ENCODE peak calls at places on chromosomes 3 and 15, in six cellular contexts. S, E, C, P, A and W are unnamed samples.

GRCh38 chr15:99704444-99704838 is 28.8 kb downstream of the LYSMD4 start:
- DNase-seq in S (peak; percentile 39), C (no peak), P (no peak), E (no peak), A (peak; percentile 76), W (no peak)

GRCh38 chr3:43286115-43286885 is at the start of gene SNRK:
- DNase-seq in P (peak; percentile 30), A (peak; percentile 90), C (peak; percentile 93), S (peak; percentile 94), E (peak; percentile 87), W (peak; percentile 68)

GRCh38 chr3:149717391-149718056 is 34.8 kb downstream of the COMMD2 start:
- DNase-seq in S (peak; percentile 46), P (no peak), C (peak; percentile 79), A (peak; percentile 53), E (no peak), W (peak; percentile 32)

GRCh38 chr15:77144028-77144427 is 73.1 kb upstream of the TSPAN3 start:
- DNase-seq in S (no peak), P (no peak), C (no peak), A (no peak), E (no peak), W (no peak)

GRCh38 chr15:53693729-53694533 is 65.5 kb downstream of the WDR72 start:
- DNase-seq in A (peak; percentile 33), S (no peak), P (no peak), E (no peak), C (peak; percentile 77), W (no peak)

GRCh38 chr3:4688411-4688810 is 195.3 kb downstream of the ITPR1 start:
- DNase-seq in S (no peak), A (peak; percentile 46), E (no peak), P (no peak), C (no peak), W (no peak)

GRCh38 chr3:50370594-50370993 is 11.3 kb upstream of the TMEM115 start:
- DNase-seq in C (no peak), P (no peak), S (no peak), E (no peak), A (no peak), W (no peak)

GRCh38 chr3:183098538-183099025 is 714 bp downstream of the MCCC1 start:
- DNase-seq in E (no peak), C (no peak), P (no peak), A (no peak), S (no peak), W (no peak)

DNA sequence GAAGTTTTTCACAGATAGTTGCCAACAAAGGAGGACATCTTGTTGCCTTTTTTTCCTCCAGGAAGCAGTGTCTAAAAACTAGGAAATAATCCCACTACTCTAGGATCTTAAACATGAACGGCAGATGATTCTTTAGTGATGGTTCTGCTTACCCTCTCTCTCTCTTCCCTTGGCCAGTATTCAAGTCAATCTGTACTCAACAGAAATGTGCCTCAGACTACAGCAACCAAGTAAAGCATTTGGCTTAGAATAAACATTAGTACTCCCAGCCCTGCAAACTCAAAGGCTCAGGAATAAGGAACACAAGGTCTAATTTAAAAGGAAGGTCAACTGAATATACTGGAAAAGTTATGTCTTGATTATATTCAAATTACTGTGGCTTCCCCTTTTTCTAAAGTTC is 8.7 kb downstream of the NPTN start:
- DNase-seq in P (no peak), A (no peak), S (no peak), E (no peak), C (no peak), W (no peak)
- H3K4me1 ChIP-seq in P (peaks cover 12% of the 10 kb centered on the region), A (peaks cover 3% of the 10 kb centered on the region), S (peaks cover 83% of the 10 kb centered on the region), E (peaks cover 2% of the 10 kb centered on the region), C (peaks cover 100% of the 10 kb centered on the region), W (peaks cover 83% of the 10 kb centered on the region)

GRCh38 chr15:75712668-75713337 is at the start of gene CSPG4:
- DNase-seq in A (no peak), C (peak; percentile 95), P (no peak), E (no peak), S (peak; percentile 77), W (no peak)
- TF ChIP-seq POLR2A in A (peak; percentile 14), C (peak; percentile 98), P (no peak), E (no peak), S (peak; percentile 77), W (peak; percentile 82)

GRCh38 chr15:73389539-73389938 is 20.8 kb upstream of the HCN4 start:
- DNase-seq in S (no peak), A (no peak), P (no peak), C (no peak), E (no peak), W (no peak)
- H3K27ac ChIP-seq in S (no peak overlapping the region), A (no peak overlapping the region), P (no peak overlapping the region), C (no peak overlapping the region), E (no peak overlapping the region), W (no peak overlapping the region)

DNA sequence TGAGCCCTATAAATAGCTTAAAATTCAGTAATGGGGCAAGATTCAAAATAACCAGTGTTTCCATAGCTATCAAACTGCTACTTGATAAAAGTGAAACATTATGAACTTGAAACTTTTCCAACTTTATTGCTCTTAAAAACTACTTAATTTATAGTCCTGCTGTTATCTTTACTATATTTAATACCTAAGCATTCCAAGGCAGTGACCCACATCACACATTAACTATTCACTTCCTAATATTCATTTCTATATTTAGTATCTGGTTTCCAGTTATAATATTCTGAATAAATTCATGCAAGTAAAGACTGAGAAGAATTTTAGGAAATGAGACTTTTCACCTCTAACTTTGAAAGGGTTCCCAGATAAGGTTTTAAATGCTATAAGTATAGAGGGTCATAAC is 64.9 kb downstream of the UACA start:
- DNase-seq in S (no peak), C (no peak), A (no peak), E (no peak), P (no peak), W (no peak)
- H3K4me1 ChIP-seq in S (peaks cover 65% of the 10 kb centered on the region), C (peaks cover 54% of the 10 kb centered on the region), A (no peaks in the 10 kb centered on the region), E (peaks cover 10% of the 10 kb centered on the region), P (no peaks in the 10 kb centered on the region), W (peaks cover 62% of the 10 kb centered on the region)

GRCh38 chr3:39705351-39705900 is 104.0 kb upstream of the MYRIP start:
- DNase-seq in S (no peak), P (no peak), E (no peak), A (no peak), C (no peak), W (no peak)

GRCh38 chr3:39712413-39713048 is 96.9 kb upstream of the MYRIP start:
- DNase-seq in C (no peak), E (no peak), P (no peak), A (no peak), S (no peak), W (no peak)

DNA sequence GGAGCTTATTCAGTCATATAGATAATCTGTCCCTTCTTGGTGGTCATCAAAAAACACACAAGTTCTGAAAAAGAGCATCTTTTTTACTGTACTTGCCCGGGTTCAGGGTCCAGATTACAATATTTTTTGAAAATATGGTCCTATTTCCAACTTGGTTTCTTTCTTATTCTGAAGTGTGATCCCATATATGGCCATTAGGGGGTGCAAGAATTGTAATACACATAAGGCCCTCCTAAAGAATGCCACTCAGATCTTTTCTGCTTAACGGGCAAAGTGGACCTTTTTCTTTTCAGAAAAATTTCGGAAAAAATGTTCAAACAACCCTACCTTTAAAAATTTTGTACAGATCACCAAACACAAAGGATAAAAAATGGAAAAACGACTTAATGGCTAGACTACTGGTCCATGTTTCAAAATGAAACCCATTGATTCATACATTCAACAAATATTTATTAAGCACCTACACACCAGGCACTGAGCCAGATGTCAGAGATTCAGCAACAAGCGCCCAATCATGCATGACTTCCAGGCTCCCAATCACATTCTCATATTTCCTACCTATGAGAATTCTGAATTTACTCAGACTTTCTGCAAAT is 102.0 kb upstream of the MYRIP start:
- DNase-seq in C (no peak), P (no peak), A (peak; percentile 15), S (no peak), E (no peak), W (no peak)
- TF ChIP-seq POLR2A in C (no peak), P (no peak), A (no peak), S (no peak), E (no peak), W (no peak)

DNA sequence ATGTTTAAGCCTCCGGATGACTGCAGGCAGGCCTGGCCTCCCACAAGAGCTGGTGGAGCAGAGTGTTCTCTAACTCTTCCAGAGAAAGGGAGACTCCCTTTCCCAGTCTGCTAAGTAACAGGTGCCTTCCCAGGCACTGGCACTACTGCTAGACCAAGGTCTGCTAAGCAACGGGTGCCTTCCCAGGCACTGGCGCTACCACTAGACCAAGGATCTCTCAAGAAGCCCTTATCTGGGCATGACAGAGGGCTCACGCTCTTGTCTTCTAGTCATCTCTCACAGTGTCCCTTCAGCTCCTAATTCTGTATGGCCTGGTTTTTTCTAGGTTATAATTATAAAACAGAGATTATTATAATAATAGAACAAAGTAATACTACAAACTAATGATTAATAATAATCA is 27.8 kb downstream of the MYL3 start:
- DNase-seq in E (no peak), S (no peak), A (no peak), C (no peak), P (no peak), W (peak; percentile 56)
- H3K27ac ChIP-seq in E (no peak overlapping the region), S (no peak overlapping the region), A (no peak overlapping the region), C (no peak overlapping the region), P (no peak overlapping the region), W (peak overlapping the region; percentile 61)

GRCh38 chr15:66167854-66168253 is 85.7 kb downstream of the MEGF11 start:
- DNase-seq in P (no peak), S (no peak), A (no peak), C (no peak), E (no peak), W (no peak)
- H3K4me1 ChIP-seq in P (no peaks in the 10 kb centered on the region), S (no peaks in the 10 kb centered on the region), A (no peaks in the 10 kb centered on the region), C (no peaks in the 10 kb centered on the region), E (no peaks in the 10 kb centered on the region), W (no peaks in the 10 kb centered on the region)

GRCh38 chr3:52529376-52530333 is 4.0 kb downstream of the NT5DC2 start:
- DNase-seq in C (peak; percentile 68), E (peak; percentile 34), A (no peak), P (no peak), S (peak; percentile 79), W (no peak)

GRCh38 chr3:52527732-52528595 is 5.7 kb downstream of the NT5DC2 start:
- DNase-seq in E (peak; percentile 24), A (no peak), S (no peak), P (no peak), C (peak; percentile 58), W (no peak)

GRCh38 chr3:52527039-52527731 is 6.5 kb downstream of the NT5DC2 start:
- DNase-seq in S (no peak), E (peak; percentile 50), C (peak; percentile 64), P (no peak), A (no peak), W (no peak)

GRCh38 chr3:52530918-52531635 is 2.6 kb downstream of the NT5DC2 start:
- DNase-seq in E (peak; percentile 38), C (peak; percentile 56), A (no peak), S (peak; percentile 62), P (no peak), W (peak; percentile 35)

DNA sequence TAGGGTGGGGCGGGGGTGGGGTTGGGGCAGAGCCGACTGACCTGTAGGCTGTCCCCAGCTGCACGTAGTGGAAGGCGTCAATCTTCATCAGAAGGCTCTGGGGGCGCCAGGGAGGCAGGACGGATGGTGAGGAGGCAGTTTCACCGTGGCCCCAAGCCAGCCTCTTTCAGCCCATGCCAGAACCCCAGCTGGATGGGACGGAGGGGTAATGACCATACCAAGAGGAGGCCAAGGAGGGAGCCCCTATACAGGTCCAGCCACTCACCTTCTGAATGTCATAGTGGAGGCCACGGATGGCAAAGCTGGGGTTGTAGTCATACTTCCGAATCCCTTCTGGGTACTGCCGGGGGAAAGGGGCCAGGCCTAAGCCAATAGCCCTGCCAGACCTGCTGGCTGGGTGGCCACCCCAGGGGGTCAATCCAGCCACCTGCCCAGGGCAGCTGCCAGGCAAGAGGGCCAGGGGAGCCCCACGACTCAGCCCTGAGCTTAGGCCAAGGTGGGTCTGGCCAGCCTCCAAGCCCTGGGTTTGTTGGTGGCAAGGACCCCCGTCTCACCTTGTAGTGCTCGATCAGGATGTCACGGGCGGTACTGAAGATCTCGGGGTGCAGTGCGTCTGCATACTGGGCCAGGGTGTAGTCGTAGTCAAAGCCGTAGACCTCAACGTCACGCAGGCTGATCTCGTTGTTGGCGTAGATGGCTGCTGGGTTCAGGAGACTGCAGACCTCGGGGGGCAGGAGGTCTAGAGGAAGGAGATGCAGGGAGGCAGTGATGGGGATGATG is 4.9 kb downstream of the NT5DC2 start:
- DNase-seq in A (no peak), C (peak; percentile 66), E (peak; percentile 41), S (peak; percentile 25), P (no peak), W (peak; percentile 13)
- TF ChIP-seq POLR2A in A (no peak), C (no peak), E (no peak), S (no peak), P (no peak), W (no peak)